ENCODE peak calls at places on chromosomes 5 and 9, in four cellular contexts. One of them, this sample, is unnamed. For H3K4me1, the result is how much of the 10 kb centered on the place peaks cover.

GRCh38 chr5:87246046-87246445 is 21.6 kb upstream of the RASA1 start:
- DNase-seq in naive thymus-derived CD4-positive, alpha-beta T cell: no peak
- DNase-seq in Peyer's patch: no peak
- DNase-seq in A673: no peak
- DNase-seq in this sample: no peak

GRCh38 chr9:19373527-19373926 is 6.5 kb downstream of the RPS6 start:
- DNase-seq in naive thymus-derived CD4-positive, alpha-beta T cell: no peak
- DNase-seq in Peyer's patch: no peak
- DNase-seq in A673: no peak
- DNase-seq in this sample: no peak

GRCh38 chr5:160477266-160477970 is 55.8 kb downstream of the PTTG1 start:
- DNase-seq in naive thymus-derived CD4-positive, alpha-beta T cell: no peak
- DNase-seq in Peyer's patch: no peak
- DNase-seq in A673: no peak
- DNase-seq in this sample: no peak

GRCh38 chr5:83342475-83342874 is 129.1 kb upstream of the VCAN start:
- DNase-seq in naive thymus-derived CD4-positive, alpha-beta T cell: no peak
- DNase-seq in Peyer's patch: no peak
- DNase-seq in A673: no peak
- DNase-seq in this sample: no peak

GRCh38 chr5:74506119-74506518 is 134.4 kb downstream of the ENC1 start:
- DNase-seq in naive thymus-derived CD4-positive, alpha-beta T cell: no peak
- DNase-seq in Peyer's patch: no peak
- DNase-seq in A673: no peak
- DNase-seq in this sample: no peak

GRCh38 chr5:6632324-6632930 is 417 bp downstream of the NSUN2 start:
- DNase-seq in naive thymus-derived CD4-positive, alpha-beta T cell: no peak
- DNase-seq in Peyer's patch: peak
- DNase-seq in A673: no peak
- DNase-seq in this sample: peak

GRCh38 chr5:36239370-36240293 is 2.1 kb downstream of the NADK2 start:
- DNase-seq in naive thymus-derived CD4-positive, alpha-beta T cell: no peak
- DNase-seq in Peyer's patch: no peak
- DNase-seq in A673: no peak
- DNase-seq in this sample: no peak

GRCh38 chr5:137566780-137567179 is 67.7 kb upstream of the SPOCK1 start:
- DNase-seq in naive thymus-derived CD4-positive, alpha-beta T cell: no peak
- DNase-seq in Peyer's patch: no peak
- DNase-seq in A673: no peak
- DNase-seq in this sample: no peak

GRCh38 chr5:141508440-141508807 is 19.5 kb downstream of the PCDHGC5 start:
- DNase-seq in naive thymus-derived CD4-positive, alpha-beta T cell: no peak
- DNase-seq in Peyer's patch: no peak
- DNase-seq in A673: no peak
- DNase-seq in this sample: no peak

GRCh38 chr5:59037453-59038168 is 454.7 kb downstream of the RAB3C start:
- DNase-seq in naive thymus-derived CD4-positive, alpha-beta T cell: no peak
- DNase-seq in Peyer's patch: no peak
- DNase-seq in A673: no peak
- DNase-seq in this sample: no peak

GRCh38 chr5:44089419-44090125 is 299.6 kb downstream of the FGF10 start:
- DNase-seq in naive thymus-derived CD4-positive, alpha-beta T cell: no peak
- DNase-seq in Peyer's patch: no peak
- DNase-seq in A673: no peak
- DNase-seq in this sample: no peak

DNA sequence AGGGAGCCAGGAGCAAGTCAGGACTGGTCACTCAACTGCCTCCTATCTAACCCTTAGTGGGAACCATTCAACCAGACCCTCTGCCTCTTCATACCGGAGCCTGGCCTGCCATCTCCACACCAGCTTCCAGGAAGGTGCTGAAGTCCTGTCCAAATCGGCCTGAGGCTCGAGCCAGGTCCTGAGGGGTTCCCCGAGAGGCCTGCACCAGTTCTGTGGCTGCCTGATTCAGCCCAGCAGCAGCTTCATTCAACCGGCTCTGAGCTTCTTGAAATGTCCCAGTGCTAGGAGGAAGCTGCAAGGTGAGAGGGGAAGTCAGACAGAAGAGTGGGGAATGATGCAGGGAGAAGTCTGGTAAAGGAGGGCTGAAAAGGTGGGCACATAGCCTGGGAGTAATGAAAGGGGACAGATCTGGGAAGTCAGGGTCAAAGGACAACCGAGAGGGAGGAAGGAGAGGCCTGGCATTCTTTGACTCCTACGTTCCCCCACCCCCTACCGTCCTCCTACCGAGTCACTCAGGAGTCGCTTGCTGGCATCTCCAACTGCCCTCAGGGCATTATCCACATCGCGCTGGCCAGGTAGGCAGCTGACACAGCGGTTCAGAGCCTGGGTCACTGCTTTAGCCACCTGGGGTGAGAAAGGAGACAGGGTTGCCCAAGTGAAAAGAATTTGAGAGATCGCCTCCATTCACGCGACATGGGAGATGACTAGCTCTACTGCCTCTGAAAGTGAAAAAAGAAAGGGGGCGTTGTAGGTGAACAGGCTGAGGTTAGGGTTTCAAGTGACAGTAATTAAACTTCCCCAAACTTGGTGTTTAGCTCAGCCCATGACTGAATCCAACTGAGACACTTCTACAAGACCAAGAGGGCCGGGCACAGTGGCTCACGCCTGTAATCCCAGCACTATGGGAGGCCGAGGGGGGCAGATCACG is 20.2 kb downstream of the TLN1 start:
- DNase-seq in naive thymus-derived CD4-positive, alpha-beta T cell: no peak
- DNase-seq in Peyer's patch: no peak
- DNase-seq in A673: no peak
- DNase-seq in this sample: no peak
- H3K4me1 ChIP-seq in naive thymus-derived CD4-positive, alpha-beta T cell: under half
- H3K4me1 ChIP-seq in Peyer's patch: under half
- H3K4me1 ChIP-seq in A673: under half
- H3K4me1 ChIP-seq in this sample: under half

GRCh38 chr9:89022902-89023301 is 31.6 kb downstream of the S1PR3 start:
- DNase-seq in naive thymus-derived CD4-positive, alpha-beta T cell: no peak
- DNase-seq in Peyer's patch: no peak
- DNase-seq in A673: no peak
- DNase-seq in this sample: no peak

GRCh38 chr9:89020754-89021153 is 29.5 kb downstream of the S1PR3 start:
- DNase-seq in naive thymus-derived CD4-positive, alpha-beta T cell: no peak
- DNase-seq in Peyer's patch: no peak
- DNase-seq in A673: no peak
- DNase-seq in this sample: no peak

GRCh38 chr9:89021154-89021803 is 30.0 kb downstream of the S1PR3 start:
- DNase-seq in naive thymus-derived CD4-positive, alpha-beta T cell: no peak
- DNase-seq in Peyer's patch: no peak
- DNase-seq in A673: no peak
- DNase-seq in this sample: peak

GRCh38 chr9:89023788-89024187 is 32.5 kb downstream of the S1PR3 start:
- DNase-seq in naive thymus-derived CD4-positive, alpha-beta T cell: no peak
- DNase-seq in Peyer's patch: no peak
- DNase-seq in A673: no peak
- DNase-seq in this sample: no peak

DNA sequence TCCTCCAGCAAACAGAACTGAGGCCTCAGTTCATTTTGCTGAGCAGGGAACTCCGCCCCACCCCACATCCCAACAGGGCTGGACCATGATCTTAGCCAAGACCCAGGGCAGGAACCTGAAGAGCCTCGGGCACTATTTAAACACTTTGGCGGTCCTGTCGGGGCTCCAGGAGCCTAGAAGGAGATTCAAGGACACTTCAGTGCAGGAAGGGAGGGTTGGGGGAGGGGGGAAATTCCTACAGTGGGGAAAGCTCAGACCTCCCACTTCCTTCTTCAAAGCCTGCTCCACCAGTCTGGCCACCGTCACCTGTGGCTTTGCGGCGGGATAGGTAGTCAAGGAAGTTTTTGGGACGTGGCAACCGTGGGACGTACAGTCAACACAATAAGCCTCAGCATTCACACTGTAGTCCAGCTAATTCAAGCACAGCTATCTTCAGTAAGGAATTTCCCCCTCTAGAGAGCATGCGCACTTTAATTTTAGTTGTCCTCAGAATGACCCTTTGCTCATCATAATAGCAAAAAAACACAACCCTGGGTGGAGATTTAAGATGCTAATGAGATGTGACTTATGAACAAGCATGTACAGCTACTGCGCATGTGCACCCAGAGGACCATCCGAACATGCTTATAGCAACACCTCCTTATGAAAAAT is 30.9 kb downstream of the S1PR3 start:
- DNase-seq in naive thymus-derived CD4-positive, alpha-beta T cell: no peak
- DNase-seq in Peyer's patch: no peak
- DNase-seq in A673: no peak
- DNase-seq in this sample: no peak
- H3K27ac ChIP-seq in naive thymus-derived CD4-positive, alpha-beta T cell: no peak
- H3K27ac ChIP-seq in Peyer's patch: peak
- H3K27ac ChIP-seq in A673: no peak
- H3K27ac ChIP-seq in this sample: no peak

GRCh38 chr5:170787216-170787615 is 3.7 kb downstream of the GABRP start:
- DNase-seq in naive thymus-derived CD4-positive, alpha-beta T cell: no peak
- DNase-seq in Peyer's patch: no peak
- DNase-seq in A673: no peak
- DNase-seq in this sample: no peak
- H3K4me3 ChIP-seq in naive thymus-derived CD4-positive, alpha-beta T cell: no peak
- H3K4me3 ChIP-seq in Peyer's patch: no peak
- H3K4me3 ChIP-seq in A673: no peak
- H3K4me3 ChIP-seq in this sample: no peak

DNA sequence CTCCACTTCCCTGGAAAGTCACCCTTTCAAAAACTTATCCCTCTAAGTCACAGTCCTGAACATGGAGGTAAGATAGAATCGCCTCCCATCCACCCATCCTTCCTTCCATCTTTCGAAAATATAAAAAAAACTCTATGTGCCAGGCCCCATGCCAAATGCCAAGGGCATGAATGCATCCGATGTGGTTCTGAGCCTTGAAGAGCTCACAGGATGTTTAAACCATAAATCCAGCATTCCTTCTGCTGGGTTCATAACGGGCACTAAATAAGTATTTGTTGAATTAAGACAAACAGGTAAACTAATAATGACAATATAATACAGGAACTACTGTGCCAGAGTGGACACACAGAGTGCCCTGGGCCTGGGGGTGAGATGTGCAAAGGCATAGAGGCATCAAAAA is 147.3 kb downstream of the TTLL11 start:
- DNase-seq in naive thymus-derived CD4-positive, alpha-beta T cell: no peak
- DNase-seq in Peyer's patch: no peak
- DNase-seq in A673: no peak
- DNase-seq in this sample: no peak
- H3K4me1 ChIP-seq in naive thymus-derived CD4-positive, alpha-beta T cell: under half
- H3K4me1 ChIP-seq in Peyer's patch: under half
- H3K4me1 ChIP-seq in A673: under half
- H3K4me1 ChIP-seq in this sample: under half

GRCh38 chr5:142876817-142877216 is 106.6 kb downstream of the ARHGAP26 start:
- DNase-seq in naive thymus-derived CD4-positive, alpha-beta T cell: no peak
- DNase-seq in Peyer's patch: no peak
- DNase-seq in A673: peak
- DNase-seq in this sample: no peak
- H3K27ac ChIP-seq in naive thymus-derived CD4-positive, alpha-beta T cell: no peak
- H3K27ac ChIP-seq in Peyer's patch: no peak
- H3K27ac ChIP-seq in A673: no peak
- H3K27ac ChIP-seq in this sample: no peak

DNA sequence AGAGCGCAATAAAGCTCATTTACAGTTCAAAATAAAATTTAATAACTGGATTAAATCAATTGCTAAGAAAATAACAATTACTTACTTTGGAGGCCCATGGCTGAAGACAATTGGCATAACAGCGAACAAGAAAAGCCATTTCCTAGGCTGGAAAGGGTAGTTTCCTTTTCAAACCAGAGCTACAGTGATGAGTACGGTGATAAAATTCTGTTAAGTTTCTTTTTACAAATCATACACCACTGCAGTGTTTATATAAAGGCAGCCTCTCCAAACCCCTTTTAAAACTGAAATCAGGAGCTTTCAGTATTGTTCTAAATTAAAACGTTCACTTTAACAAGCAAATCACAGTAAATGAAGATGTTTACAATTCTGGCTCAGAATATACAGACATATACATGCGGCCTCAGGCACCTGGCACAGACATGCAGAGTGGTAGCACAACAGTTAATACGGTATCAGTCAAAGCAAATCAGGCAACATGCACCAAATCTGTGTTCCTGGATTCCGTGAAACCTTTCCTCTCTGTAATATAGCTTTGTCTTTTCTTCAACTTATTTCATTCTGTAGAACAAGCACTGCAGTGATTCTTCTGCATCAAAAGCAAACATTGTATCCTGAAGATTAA is 102.9 kb downstream of the RAPGEF6 start:
- DNase-seq in naive thymus-derived CD4-positive, alpha-beta T cell: peak
- DNase-seq in Peyer's patch: no peak
- DNase-seq in A673: no peak
- DNase-seq in this sample: no peak
- H3K4me3 ChIP-seq in naive thymus-derived CD4-positive, alpha-beta T cell: peak
- H3K4me3 ChIP-seq in Peyer's patch: no peak
- H3K4me3 ChIP-seq in A673: no peak
- H3K4me3 ChIP-seq in this sample: no peak

GRCh38 chr5:132467292-132467984 is 23.1 kb downstream of the IRF1 start:
- DNase-seq in naive thymus-derived CD4-positive, alpha-beta T cell: no peak
- DNase-seq in Peyer's patch: peak
- DNase-seq in A673: no peak
- DNase-seq in this sample: no peak

GRCh38 chr5:132469380-132470372 is 20.9 kb downstream of the IRF1 start:
- DNase-seq in naive thymus-derived CD4-positive, alpha-beta T cell: no peak
- DNase-seq in Peyer's patch: no peak
- DNase-seq in A673: no peak
- DNase-seq in this sample: peak

GRCh38 chr5:132466453-132467291 is 23.9 kb downstream of the IRF1 start:
- DNase-seq in naive thymus-derived CD4-positive, alpha-beta T cell: peak
- DNase-seq in Peyer's patch: peak
- DNase-seq in A673: no peak
- DNase-seq in this sample: peak

GRCh38 chr5:132470596-132470995 is 20.0 kb downstream of the IRF1 start:
- DNase-seq in naive thymus-derived CD4-positive, alpha-beta T cell: no peak
- DNase-seq in Peyer's patch: no peak
- DNase-seq in A673: no peak
- DNase-seq in this sample: no peak

GRCh38 chr5:132468665-132469379 is 21.8 kb downstream of the IRF1 start:
- DNase-seq in naive thymus-derived CD4-positive, alpha-beta T cell: no peak
- DNase-seq in Peyer's patch: no peak
- DNase-seq in A673: no peak
- DNase-seq in this sample: no peak
- H3K4me1 ChIP-seq in naive thymus-derived CD4-positive, alpha-beta T cell: half or more
- H3K4me1 ChIP-seq in Peyer's patch: half or more
- H3K4me1 ChIP-seq in A673: under half
- H3K4me1 ChIP-seq in this sample: half or more